ENCODE peak calls at places on chromosomes 6 and 20, in nine cellular contexts. C is tibial nerve, D is sigmoid colon, K is vagina, Z is stomach, T is heart left ventricle, V is HCT116, P is spleen, X is uterus. S is an unnamed sample.

GRCh38 chr6:108105584-108105983 is 31.0 kb upstream of the OSTM1 start:
- DNase-seq in P (no peak), T (no peak), V (no peak), Z (no peak), C (no peak), X (no peak), D (no peak), K (no peak), S (no peak)

GRCh38 chr20:48897298-48898044 is 24.0 kb upstream of the ARFGEF2 start:
- DNase-seq in D (no peak), X (no peak), Z (no peak), P (no peak), C (no peak), V (peak; percentile 35), K (no peak), T (no peak), S (no peak)

GRCh38 chr6:118705799-118706481 is 54.5 kb upstream of the CEP85L start:
- DNase-seq in X (peak; percentile 29), D (no peak), V (no peak), K (no peak), P (no peak), T (no peak), C (no peak), Z (no peak), S (no peak)

GRCh38 chr6:44262467-44263356 is 2.6 kb downstream of the NFKBIE start:
- DNase-seq in X (no peak), C (no peak), T (peak; percentile 27), D (no peak), K (no peak), Z (no peak), P (peak; percentile 89), V (no peak), S (no peak)

GRCh38 chr6:49541210-49541724 is 9.2 kb upstream of the C6orf141 start:
- DNase-seq in P (no peak), D (no peak), V (peak; percentile 56), X (no peak), T (no peak), Z (no peak), C (no peak), K (no peak), S (no peak)

GRCh38 chr20:4082406-4083102 is 67.2 kb upstream of the RNF24 start:
- DNase-seq in T (peak; percentile 61), D (peak; percentile 84), V (no peak), K (peak; percentile 82), X (no peak), P (peak; percentile 85), C (no peak), Z (no peak), S (no peak)

GRCh38 chr6:55713411-55713810 is 134.4 kb upstream of the HMGCLL1 start:
- DNase-seq in T (no peak), D (no peak), V (no peak), K (no peak), X (no peak), C (no peak), P (no peak), Z (no peak), S (no peak)

GRCh38 chr6:159042003-159042823 is 2.6 kb downstream of the TAGAP start:
- DNase-seq in V (peak; percentile 68), Z (peak; percentile 77), D (peak; percentile 75), X (peak; percentile 46), K (peak; percentile 84), T (no peak), P (peak; percentile 88), C (no peak), S (peak; percentile 53)

GRCh38 chr20:6057704-6058103 is 3.8 kb upstream of the LRRN4 start:
- DNase-seq in P (no peak), C (no peak), D (no peak), Z (no peak), T (no peak), V (no peak), X (no peak), K (no peak), S (no peak)

GRCh38 chr6:118529756-118530155 is 18.3 kb upstream of the PLN start:
- DNase-seq in X (no peak), D (no peak), K (no peak), T (no peak), C (no peak), P (no peak), V (no peak), Z (no peak), S (no peak)

GRCh38 chr6:46816626-46817025 is 23.4 kb downstream of the MEP1A start:
- DNase-seq in V (no peak), P (no peak), K (no peak), X (no peak), C (no peak), Z (no peak), T (no peak), D (no peak), S (no peak)

GRCh38 chr20:62843656-62844055 is 18.0 kb downstream of the TCFL5 start:
- DNase-seq in Z (no peak), T (peak; percentile 5), P (no peak), C (no peak), D (peak; percentile 44), X (no peak), K (no peak), V (no peak), S (no peak)

GRCh38 chr6:167925011-167925410 is 72.5 kb upstream of the KIF25 start:
- DNase-seq in Z (no peak), X (no peak), C (no peak), T (no peak), D (no peak), P (no peak), K (no peak), V (no peak), S (no peak)

DNA sequence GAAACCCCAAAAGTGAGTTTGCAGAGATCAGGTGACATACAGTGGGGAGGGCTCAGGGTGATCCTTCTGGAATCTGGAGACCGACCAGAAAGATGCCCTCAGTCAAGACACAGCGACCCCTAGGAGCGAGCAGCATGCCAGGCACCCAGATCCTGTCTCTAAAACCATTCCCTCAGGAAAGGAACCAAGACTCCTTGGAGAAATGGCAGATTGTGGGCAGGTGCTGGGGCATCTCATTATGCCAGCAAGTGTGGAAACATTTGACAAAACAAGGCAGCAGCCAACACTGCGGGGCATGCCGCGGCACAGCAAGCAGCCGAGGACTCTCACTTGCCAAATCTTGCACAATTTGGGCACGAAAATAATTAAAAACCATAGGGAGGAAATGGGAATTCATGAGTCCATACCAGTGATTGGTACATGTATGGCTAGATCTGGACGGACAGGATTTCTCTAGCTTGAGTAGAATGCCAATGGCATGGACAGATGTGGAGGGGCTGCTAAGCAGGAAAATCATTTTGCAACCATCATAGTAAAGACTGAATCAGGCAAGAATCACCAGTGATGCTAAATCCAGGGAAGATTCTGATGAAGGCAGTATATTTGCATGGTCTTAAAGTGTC is 76.9 kb downstream of the GINS1 start:
- DNase-seq in P (no peak), D (no peak), T (no peak), C (no peak), X (no peak), V (no peak), Z (no peak), K (no peak), S (no peak)
- TF ChIP-seq CTCF in P (no peak), D (no peak), T (no peak), C (no peak), X (no peak), V (no peak), Z (no peak), K (no peak), S (no peak)

GRCh38 chr6:152636675-152637421 is at the start of gene SYNE1:
- DNase-seq in V (no peak), D (peak; percentile 68), P (peak; percentile 92), T (peak; percentile 59), Z (peak; percentile 57), C (no peak), K (no peak), X (peak; percentile 56), S (no peak)
- TF ChIP-seq POLR2A in V (no peak), D (no peak), P (no peak), T (no peak), Z (no peak), C (no peak), K (no peak), X (no peak), S (no peak)

DNA sequence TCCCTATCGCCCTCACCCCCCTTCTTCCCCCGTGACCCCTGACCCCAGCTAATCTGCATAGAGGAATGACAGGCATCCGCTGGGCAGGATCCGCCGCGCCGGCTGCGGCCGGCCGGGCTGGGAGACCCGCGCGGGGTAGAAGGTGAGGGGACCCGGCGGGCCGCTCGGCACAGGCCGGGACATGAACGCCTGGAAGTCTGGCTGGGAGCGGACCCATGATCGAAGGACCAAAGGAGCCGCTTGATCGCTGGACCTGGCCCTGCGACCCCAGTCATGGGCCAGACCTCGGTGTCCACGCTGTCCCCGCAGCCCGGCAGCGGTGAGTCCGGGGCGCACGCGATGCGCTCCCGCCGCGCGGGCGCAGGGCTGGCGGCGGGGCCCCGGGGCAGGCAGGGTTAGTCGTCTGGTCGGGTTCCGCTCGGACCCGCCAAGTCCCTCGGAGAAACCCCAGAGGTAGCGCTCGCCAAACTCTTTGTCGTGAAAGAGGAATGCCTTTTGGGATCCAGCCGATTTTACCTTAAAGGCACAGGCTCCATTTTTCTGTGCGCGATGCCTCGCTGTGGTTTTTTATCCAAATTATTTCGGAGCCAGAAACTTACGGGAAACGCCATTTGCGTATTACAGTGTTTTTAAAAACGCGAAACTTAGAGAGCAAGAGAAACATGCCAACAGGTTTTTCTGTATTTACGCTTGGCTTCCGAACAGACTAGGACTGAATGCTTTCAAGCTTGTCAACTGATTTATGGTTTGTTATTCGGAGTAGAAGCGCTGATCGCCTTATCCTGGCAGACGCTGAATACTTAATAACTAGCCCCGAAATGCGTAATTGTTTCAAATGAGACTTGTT is at the start of gene PHACTR2:
- DNase-seq in P (peak; percentile 88), K (peak; percentile 92), V (peak; percentile 54), T (peak; percentile 88), X (peak; percentile 76), D (peak; percentile 91), Z (peak; percentile 72), C (peak; percentile 59), S (peak; percentile 50)
- H3K4me1 ChIP-seq in P (peaks cover 22% of the 10 kb centered on the region), K (peaks cover 51% of the 10 kb centered on the region), V (peaks cover 46% of the 10 kb centered on the region), T (no peaks in the 10 kb centered on the region), X (peaks cover 2% of the 10 kb centered on the region), D (no peaks in the 10 kb centered on the region), Z (peaks cover 71% of the 10 kb centered on the region), C (no peaks in the 10 kb centered on the region), S (peaks cover 30% of the 10 kb centered on the region)

GRCh38 chr6:16181429-16182359 is 52.8 kb downstream of the MYLIP start:
- DNase-seq in C (no peak), P (no peak), K (no peak), Z (no peak), X (peak; percentile 51), D (no peak), T (no peak), V (peak; percentile 6), S (no peak)

GRCh38 chr6:16187185-16187584 is 51.2 kb upstream of the GMPR start:
- DNase-seq in T (no peak), Z (no peak), C (no peak), X (no peak), D (no peak), P (no peak), V (no peak), K (no peak), S (no peak)

GRCh38 chr6:16184129-16184528 is 54.3 kb upstream of the GMPR start:
- DNase-seq in X (no peak), D (no peak), P (no peak), T (no peak), Z (peak; percentile 69), K (no peak), V (peak; percentile 48), C (no peak), S (peak; percentile 61)

GRCh38 chr6:16182428-16182827 is 53.5 kb downstream of the MYLIP start:
- DNase-seq in D (no peak), K (no peak), V (no peak), P (no peak), C (no peak), T (no peak), Z (no peak), X (no peak), S (no peak)

GRCh38 chr6:16184554-16184953 is 53.8 kb upstream of the GMPR start:
- DNase-seq in D (no peak), T (no peak), C (no peak), V (no peak), X (no peak), P (no peak), K (no peak), Z (no peak), S (no peak)
- TF ChIP-seq CTCF in D (no peak), T (no peak), C (no peak), V (no peak), X (no peak), P (no peak), K (no peak), Z (no peak), S (no peak)

S was measured in gastrocnemius medialis.